ENCODE peak calls at places on chromosomes 16 and 17, in ten cellular contexts. S is BJ, X is ovary, L is cardiac muscle cell, M is glutamatergic neuron, P is NCI-H2029 treated with DMSO at 0.1 percent for 48 hours, J is non-pigmented ciliary epithelial cell, I is fibroblast of mammary gland, U is keratinocyte, N is B cell. W is an unnamed sample.

GRCh38 chr17:40304464-40304863 is 4.5 kb upstream of the RARA start:
- DNase-seq in S (peak; percentile 94), X (no peak), L (no peak), M (no peak), P (no peak), J (no peak), I (peak; percentile 84), U (no peak), N (no peak), W (no peak)

GRCh38 chr17:57530026-57530425 is 215.1 kb downstream of the CCDC182 start:
- DNase-seq in S (no peak), X (no peak), L (no peak), M (no peak), P (no peak), J (no peak), I (no peak), U (no peak), N (no peak), W (no peak)

GRCh38 chr17:76670020-76670707 is 26.6 kb upstream of the ST6GALNAC1 start:
- DNase-seq in S (no peak), X (no peak), L (no peak), M (no peak), P (no peak), J (no peak), I (no peak), U (no peak), N (no peak), W (no peak)

GRCh38 chr17:50839591-50840310 is 4.4 kb downstream of the WFIKKN2 start:
- DNase-seq in S (no peak), X (no peak), L (no peak), M (no peak), P (no peak), J (no peak), I (no peak), U (no peak), N (no peak), W (no peak)

GRCh38 chr17:10463402-10463801 is 6.0 kb downstream of the MYH4 start:
- DNase-seq in S (no peak), X (no peak), L (no peak), M (no peak), P (no peak), J (no peak), I (no peak), U (no peak), N (no peak), W (no peak)

GRCh38 chr17:64183815-64184397 is 54.0 kb upstream of the ERN1 start:
- DNase-seq in S (peak; percentile 64), X (no peak), L (no peak), M (no peak), P (no peak), J (no peak), I (peak; percentile 91), U (no peak), N (no peak), W (no peak)

GRCh38 chr16:54627616-54628015 is 303.0 kb upstream of the IRX5 start:
- DNase-seq in S (no peak), X (no peak), L (no peak), M (no peak), P (no peak), J (no peak), I (peak; percentile 35), U (no peak), N (no peak), W (no peak)

GRCh38 chr17:28347261-28347891 is 10.0 kb downstream of the POLDIP2 start:
- DNase-seq in S (peak; percentile 52), X (peak; percentile 38), L (no peak), M (no peak), P (no peak), J (peak; percentile 79), I (peak; percentile 89), U (peak; percentile 73), N (no peak), W (no peak)

GRCh38 chr17:61750656-61751055 is 112.7 kb downstream of the BRIP1 start:
- DNase-seq in S (no peak), X (no peak), L (no peak), M (no peak), P (no peak), J (no peak), I (no peak), U (no peak), N (no peak), W (no peak)

GRCh38 chr17:58083491-58084316 is 485 bp downstream of the DYNLL2 start:
- DNase-seq in S (no peak), X (peak; percentile 55), L (peak; percentile 69), M (peak; percentile 70), P (no peak), J (no peak), I (peak; percentile 44), U (no peak), N (peak; percentile 83), W (peak; percentile 29)

W was measured in NCI-H460.